ENCODE peak calls at places on chromosomes 16 and 17, in eight cellular contexts. E, C, U, J, G, L, X and B are unnamed samples.

GRCh38 chr16:55418586-55418985 is 60.4 kb upstream of the MMP2 start:
- DNase-seq in L (no peak), C (no peak), J (no peak), X (no peak), E (no peak), U (no peak), G (no peak), B (no peak)

GRCh38 chr17:68424861-68425260 is 32.4 kb downstream of the WIPI1 start:
- DNase-seq in G (no peak), C (peak; percentile 15), E (no peak), J (no peak), L (no peak), X (no peak), U (no peak), B (no peak)

GRCh38 chr16:20899503-20900298 is 457 bp downstream of the DCUN1D3 start:
- DNase-seq in E (no peak), X (peak; percentile 23), G (no peak), U (no peak), L (no peak), C (no peak), J (no peak), B (peak; percentile 55)

GRCh38 chr17:35761601-35762000 is 914 bp downstream of the C17orf50 start:
- DNase-seq in C (no peak), X (no peak), G (no peak), J (no peak), U (no peak), E (no peak), L (no peak), B (no peak)

GRCh38 chr17:75515523-75516254 is at the start of gene CASKIN2:
- DNase-seq in L (peak; percentile 70), E (peak; percentile 84), G (peak; percentile 93), X (peak; percentile 78), J (peak; percentile 59), U (peak; percentile 93), C (peak; percentile 45), B (peak; percentile 89)

GRCh38 chr17:8480011-8480976 is 44.6 kb downstream of the NDEL1 start:
- DNase-seq in C (no peak), G (no peak), L (no peak), J (no peak), U (no peak), X (no peak), E (no peak), B (no peak)

GRCh38 chr17:74008196-74008595 is 195.3 kb upstream of the RPL38 start:
- DNase-seq in J (no peak), C (no peak), U (peak; percentile 79), E (peak; percentile 17), X (peak; percentile 41), G (peak; percentile 36), L (no peak), B (no peak)

GRCh38 chr17:49787932-49788442 is 494 bp upstream of the KAT7 start:
- DNase-seq in C (no peak), U (peak; percentile 27), J (no peak), G (no peak), L (no peak), E (no peak), X (no peak), B (no peak)

GRCh38 chr16:28192811-28193529 is 18.8 kb downstream of the XPO6 start:
- DNase-seq in L (no peak), U (peak; percentile 89), C (no peak), J (no peak), E (peak; percentile 77), G (peak; percentile 83), X (peak; percentile 82), B (peak; percentile 84)

GRCh38 chr16:61798741-61799140 is 237.5 kb downstream of the CDH8 start:
- DNase-seq in X (no peak), E (no peak), J (no peak), C (no peak), U (no peak), L (no peak), G (no peak), B (no peak)

GRCh38 chr16:82655315-82655714 is 28.5 kb downstream of the CDH13 start:
- DNase-seq in L (peak; percentile 69), J (peak; percentile 91), U (peak; percentile 87), G (no peak), X (peak; percentile 85), E (peak; percentile 68), C (no peak), B (no peak)

GRCh38 chr16:57027067-57027466 is 37.7 kb downstream of the NLRC5 start:
- DNase-seq in C (no peak), L (no peak), X (no peak), E (no peak), U (no peak), J (no peak), G (no peak), B (peak; percentile 0)

GRCh38 chr17:82092995-82093751 is 4.9 kb downstream of the FASN start:
- DNase-seq in X (no peak), C (no peak), U (no peak), E (no peak), J (no peak), G (no peak), L (no peak), B (no peak)

GRCh38 chr16:77835111-77835510 is 46.7 kb downstream of the VAT1L start:
- DNase-seq in L (no peak), G (no peak), E (no peak), J (no peak), C (no peak), X (no peak), U (no peak), B (no peak)

GRCh38 chr16:84652565-84652964 is 4.3 kb downstream of the KLHL36 start:
- DNase-seq in C (no peak), E (peak; percentile 18), L (no peak), X (no peak), U (peak; percentile 30), J (no peak), G (no peak), B (no peak)

GRCh38 chr17:48505788-48506187 is 25.0 kb downstream of the HOXB1 start:
- DNase-seq in X (peak; percentile 69), J (peak; percentile 79), U (peak; percentile 52), G (no peak), L (no peak), C (peak; percentile 94), E (peak; percentile 46), B (no peak)

GRCh38 chr17:55053855-55054254 is 85.3 kb downstream of the STXBP4 start:
- DNase-seq in J (no peak), E (no peak), C (no peak), X (no peak), L (no peak), G (no peak), U (no peak), B (no peak)

GRCh38 chr16:27795992-27796614 is 246.2 kb downstream of the KATNIP start:
- DNase-seq in L (no peak), E (no peak), C (no peak), U (peak; percentile 56), X (peak; percentile 13), G (no peak), J (no peak), B (no peak)

GRCh38 chr17:52709724-52710123 is 551.2 kb upstream of the CA10 start:
- DNase-seq in G (no peak), L (no peak), E (no peak), X (no peak), J (no peak), U (no peak), C (no peak), B (no peak)

GRCh38 chr16:89039756-89040155 is 53.9 kb upstream of the ACSF3 start:
- DNase-seq in E (no peak), G (no peak), C (no peak), X (no peak), J (no peak), U (no peak), L (no peak), B (peak; percentile 51)

GRCh38 chr16:84184775-84185174 is 2.1 kb downstream of the TAF1C start:
- DNase-seq in J (no peak), U (no peak), X (no peak), E (no peak), G (no peak), L (no peak), C (no peak), B (no peak)

GRCh38 chr16:49356728-49357488 is 16.7 kb upstream of the C16orf78 start:
- DNase-seq in U (no peak), E (no peak), L (no peak), J (no peak), C (no peak), G (no peak), X (no peak), B (no peak)

GRCh38 chr16:87602005-87602790 is at the start of gene JPH3:
- DNase-seq in L (no peak), G (no peak), E (no peak), J (no peak), X (no peak), C (no peak), U (peak; percentile 26), B (no peak)

GRCh38 chr16:16996830-16997229 is 473.9 kb downstream of the XYLT1 start:
- DNase-seq in G (no peak), J (no peak), L (no peak), E (no peak), X (no peak), C (no peak), U (no peak), B (no peak)

GRCh38 chr17:41863074-41863843 is 2.0 kb downstream of the KLHL11 start:
- DNase-seq in L (no peak), C (no peak), J (no peak), X (peak; percentile 43), G (no peak), U (peak; percentile 67), E (peak; percentile 22), B (no peak)

GRCh38 chr16:17318200-17318599 is 152.6 kb downstream of the XYLT1 start:
- DNase-seq in E (no peak), J (no peak), L (no peak), X (no peak), C (no peak), G (no peak), U (no peak), B (no peak)

GRCh38 chr17:82839617-82840292 is at the start of gene ZNF750:
- DNase-seq in X (no peak), U (no peak), J (no peak), G (no peak), L (no peak), E (no peak), C (no peak), B (no peak)

GRCh38 chr16:50643192-50643591 is 37.9 kb downstream of the SNX20 start:
- DNase-seq in C (no peak), U (no peak), X (no peak), E (no peak), L (no peak), G (no peak), J (no peak), B (no peak)

GRCh38 chr16:31718998-31719397 is 154.6 kb upstream of the ZNF267 start:
- DNase-seq in L (no peak), X (no peak), E (no peak), G (no peak), J (no peak), C (no peak), U (no peak), B (no peak)

GRCh38 chr17:73462830-73463229 is 151.0 kb upstream of the CDC42EP4 start:
- DNase-seq in L (no peak), J (no peak), E (no peak), X (no peak), C (peak; percentile 46), U (no peak), G (no peak), B (no peak)

GRCh38 chr16:19765860-19766553 is 47.9 kb downstream of the IQCK start:
- DNase-seq in E (no peak), L (no peak), C (no peak), X (no peak), J (no peak), U (no peak), G (no peak), B (no peak)

GRCh38 chr17:50872710-50873424 is 6.7 kb upstream of the TOB1 start:
- DNase-seq in L (no peak), J (peak; percentile 86), C (no peak), U (peak; percentile 74), E (peak; percentile 59), X (peak; percentile 44), G (no peak), B (no peak)

GRCh38 chr17:82960419-82961271 is 118.8 kb upstream of the METRNL start:
- DNase-seq in E (no peak), G (no peak), J (no peak), U (no peak), X (no peak), C (no peak), L (no peak), B (no peak)

GRCh38 chr17:81890447-81891302 is 711 bp downstream of the ALYREF start:
- DNase-seq in J (no peak), E (no peak), X (no peak), L (no peak), G (peak; percentile 30), U (peak; percentile 51), C (no peak), B (no peak)